ENCODE peak calls at places on chromosomes 7 and 10, in nine cellular contexts. U is stomach, E is brain microvascular endothelial cell, N is RWPE1, W is fibroblast of pulmonary artery, A is Peyer's patch, M is psoas muscle, I is body of pancreas, L is foreskin fibroblast. S is an unnamed sample.

GRCh38 chr7:3267928-3268690 is 32.9 kb upstream of the SDK1 start:
- DNase-seq in U (no peak), E (peak), N (peak), W (peak), A (no peak), M (no peak), I (no peak), L (peak), S (no peak)

GRCh38 chr7:159117366-159118219 is 27.1 kb downstream of the VIPR2 start:
- DNase-seq in U (no peak), E (no peak), N (no peak), W (no peak), A (no peak), M (peak), I (no peak), L (no peak), S (no peak)

GRCh38 chr7:142581341-142581740 is 167.9 kb upstream of the PRSS1 start:
- DNase-seq in U (no peak), E (no peak), N (peak), W (peak), A (peak), M (no peak), I (no peak), L (peak), S (no peak)

GRCh38 chr7:16001477-16001876 is 315.0 kb upstream of the MEOX2 start:
- DNase-seq in U (no peak), E (no peak), N (no peak), W (no peak), A (no peak), M (no peak), I (no peak), L (no peak), S (no peak)

GRCh38 chr10:133453516-133454203 is at the start of gene SCART1:
- DNase-seq in U (no peak), E (no peak), N (no peak), W (no peak), A (peak), M (no peak), I (no peak), L (no peak), S (no peak)

GRCh38 chr10:48458662-48459048 is 146.2 kb downstream of the ARHGAP22 start:
- DNase-seq in U (no peak), E (no peak), N (no peak), W (no peak), A (no peak), M (no peak), I (peak), L (no peak), S (peak)

GRCh38 chr7:155259791-155260497 is 37.7 kb upstream of the INSIG1 start:
- DNase-seq in U (no peak), E (no peak), N (no peak), W (no peak), A (no peak), M (no peak), I (no peak), L (no peak), S (no peak)

GRCh38 chr10:32142646-32143045 is 86.4 kb upstream of the KIF5B start:
- DNase-seq in U (no peak), E (peak), N (no peak), W (peak), A (no peak), M (no peak), I (no peak), L (peak), S (no peak)

GRCh38 chr7:140639366-140640053 is 1.1 kb downstream of the DENND2A start:
- DNase-seq in U (no peak), E (peak), N (no peak), W (peak), A (no peak), M (peak), I (no peak), L (peak), S (no peak)

GRCh38 chr7:138755331-138755747 is 42.5 kb upstream of the TMEM213 start:
- DNase-seq in U (no peak), E (no peak), N (no peak), W (peak), A (no peak), M (no peak), I (no peak), L (no peak), S (no peak)

GRCh38 chr10:72086466-72087391 is 1.6 kb downstream of the SPOCK2 start:
- DNase-seq in U (no peak), E (no peak), N (no peak), W (no peak), A (peak), M (peak), I (no peak), L (no peak), S (no peak)

GRCh38 chr10:71865561-71866041 is 14.6 kb upstream of the PSAP start:
- DNase-seq in U (no peak), E (no peak), N (no peak), W (no peak), A (no peak), M (no peak), I (no peak), L (no peak), S (no peak)

GRCh38 chr7:143145-143751 is 49.1 kb upstream of the FAM20C start:
- DNase-seq in U (no peak), E (no peak), N (no peak), W (no peak), A (no peak), M (no peak), I (no peak), L (no peak), S (peak)

GRCh38 chr10:17430647-17431355 is 23.6 kb downstream of the ST8SIA6 start:
- DNase-seq in U (peak), E (peak), N (peak), W (peak), A (peak), M (peak), I (peak), L (peak), S (peak)

GRCh38 chr10:114577133-114577532 is 80.9 kb downstream of the ABLIM1 start:
- DNase-seq in U (no peak), E (peak), N (peak), W (peak), A (no peak), M (no peak), I (peak), L (peak), S (no peak)

GRCh38 chr10:111297351-111297848 is 220.6 kb downstream of the ADRA2A start:
- DNase-seq in U (no peak), E (peak), N (no peak), W (no peak), A (no peak), M (no peak), I (no peak), L (no peak), S (no peak)

GRCh38 chr10:43853369-43853768 is 204.7 kb upstream of the ZNF32 start:
- DNase-seq in U (no peak), E (no peak), N (no peak), W (no peak), A (no peak), M (no peak), I (no peak), L (no peak), S (no peak)

GRCh38 chr7:24825931-24826661 is 68.8 kb upstream of the GSDME start:
- DNase-seq in U (peak), E (peak), N (peak), W (peak), A (no peak), M (no peak), I (peak), L (peak), S (peak)

GRCh38 chr10:116831790-116832189 is 17.5 kb upstream of the ENO4 start:
- DNase-seq in U (no peak), E (no peak), N (no peak), W (no peak), A (no peak), M (no peak), I (no peak), L (no peak), S (no peak)

GRCh38 chr10:110783509-110784103 is 88.1 kb upstream of the PDCD4 start:
- DNase-seq in U (no peak), E (peak), N (no peak), W (peak), A (peak), M (no peak), I (no peak), L (no peak), S (no peak)

GRCh38 chr7:77409739-77410545 is 6.2 kb downstream of the GSAP start:
- DNase-seq in U (no peak), E (peak), N (peak), W (peak), A (no peak), M (no peak), I (no peak), L (peak), S (no peak)

GRCh38 chr7:82294258-82294855 is 149.2 kb downstream of the CACNA2D1 start:
- DNase-seq in U (no peak), E (no peak), N (no peak), W (peak), A (no peak), M (no peak), I (no peak), L (peak), S (no peak)

GRCh38 chr7:105489409-105489808 is 32.7 kb downstream of the PUS7 start:
- DNase-seq in U (no peak), E (no peak), N (no peak), W (no peak), A (no peak), M (no peak), I (no peak), L (no peak), S (no peak)

GRCh38 chr10:89074120-89074519 is 83.5 kb downstream of the FAS start:
- DNase-seq in U (peak), E (no peak), N (no peak), W (peak), A (no peak), M (peak), I (peak), L (peak), S (no peak)

GRCh38 chr10:63114031-63114814 is 18.9 kb upstream of the NRBF2 start:
- DNase-seq in U (peak), E (peak), N (peak), W (peak), A (peak), M (peak), I (peak), L (peak), S (peak)

GRCh38 chr7:38020134-38020533 is 99.7 kb downstream of the EPDR1 start:
- DNase-seq in U (no peak), E (peak), N (no peak), W (no peak), A (no peak), M (peak), I (no peak), L (peak), S (no peak)

GRCh38 chr7:134752006-134752760 is 27.3 kb upstream of the CALD1 start:
- DNase-seq in U (no peak), E (peak), N (peak), W (peak), A (no peak), M (no peak), I (no peak), L (peak), S (no peak)

GRCh38 chr7:20998309-20998708 is 211.6 kb upstream of the SP8 start:
- DNase-seq in U (no peak), E (no peak), N (peak), W (no peak), A (no peak), M (no peak), I (no peak), L (no peak), S (no peak)

GRCh38 chr10:48814933-48815332 is 124.7 kb downstream of the LRRC18 start:
- DNase-seq in U (no peak), E (peak), N (peak), W (no peak), A (no peak), M (no peak), I (no peak), L (no peak), S (no peak)

GRCh38 chr10:93977442-93977841 is 16.3 kb upstream of the PLCE1 start:
- DNase-seq in U (no peak), E (no peak), N (no peak), W (no peak), A (no peak), M (no peak), I (no peak), L (no peak), S (no peak)

GRCh38 chr7:28725911-28726310 is 232.2 kb downstream of the TRIL start:
- DNase-seq in U (no peak), E (no peak), N (no peak), W (no peak), A (no peak), M (no peak), I (no peak), L (peak), S (no peak)
- TF ChIP-seq CTCF in U (no peak), E (no peak), N (no peak), W (no peak), A (no peak), M (no peak), I (no peak), L (no peak), S (no peak)

GRCh38 chr7:99919814-99920618 is 686 bp upstream of the TRIM4 start:
- DNase-seq in U (no peak), E (no peak), N (no peak), W (peak), A (no peak), M (no peak), I (no peak), L (no peak), S (no peak)

GRCh38 chr7:99923200-99923599 is 3.9 kb upstream of the TRIM4 start:
- DNase-seq in U (no peak), E (no peak), N (no peak), W (no peak), A (no peak), M (no peak), I (no peak), L (no peak), S (no peak)

DNA sequence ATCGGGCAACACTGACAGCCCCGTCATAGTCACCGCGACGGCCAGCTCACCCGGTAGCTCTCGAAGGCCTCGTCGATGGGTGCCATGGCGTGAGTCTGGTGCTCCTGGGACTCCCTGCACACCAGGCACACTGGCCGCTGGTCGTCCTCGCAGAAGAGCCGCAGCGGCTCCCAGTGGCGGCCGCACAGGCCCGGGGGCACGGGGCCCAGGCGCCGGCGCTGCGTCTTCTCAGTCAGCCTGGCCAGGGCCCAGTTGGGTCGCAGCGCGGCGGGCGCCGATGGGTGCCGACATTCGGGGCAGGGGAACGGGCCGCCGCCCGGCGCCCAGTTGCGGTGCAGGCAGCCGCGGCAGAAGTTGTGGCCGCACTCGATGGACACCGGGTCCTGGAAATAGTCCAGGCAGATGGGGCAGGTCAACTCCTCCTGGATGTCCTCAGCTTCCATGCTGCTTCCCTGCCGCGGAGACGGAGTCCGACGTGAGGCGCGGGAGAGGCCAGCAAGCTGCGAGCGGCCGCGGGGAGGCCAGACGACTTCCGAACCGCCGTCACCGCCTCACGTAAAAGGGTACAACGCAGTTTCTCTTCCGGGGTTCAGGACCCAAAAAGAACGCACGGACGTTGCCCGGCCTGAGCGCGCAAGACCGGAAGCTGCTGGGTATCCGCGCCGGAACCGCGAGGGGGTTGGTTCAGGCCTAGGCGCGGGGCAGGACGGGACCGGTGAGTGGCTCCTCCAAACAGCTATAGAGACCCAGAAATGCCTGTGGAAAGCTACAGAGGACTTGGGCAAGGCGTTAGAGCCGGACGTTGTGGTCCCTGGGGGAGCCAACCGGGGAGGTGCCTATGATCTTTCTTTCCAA is at the start of gene TRIM4:
- DNase-seq in U (peak), E (peak), N (peak), W (peak), A (peak), M (peak), I (peak), L (peak), S (peak)
- TF ChIP-seq CTCF in U (no peak), E (peak), N (peak), W (peak), A (no peak), M (peak), I (no peak), L (no peak), S (no peak)

GRCh38 chr10:60200012-60200681 is 189.5 kb downstream of the ANK3 start:
- DNase-seq in U (no peak), E (no peak), N (no peak), W (no peak), A (no peak), M (no peak), I (peak), L (no peak), S (no peak)
- TF ChIP-seq CTCF in U (no peak), E (no peak), N (no peak), W (no peak), A (no peak), M (no peak), I (no peak), L (no peak), S (no peak)

GRCh38 chr7:57308631-57309408 is 141.2 kb upstream of the ZNF716 start:
- DNase-seq in U (no peak), E (no peak), N (no peak), W (no peak), A (no peak), M (no peak), I (no peak), L (no peak), S (no peak)
- TF ChIP-seq CTCF in U (no peak), E (peak), N (no peak), W (no peak), A (no peak), M (peak), I (no peak), L (no peak), S (no peak)

S was measured in colonic mucosa.